ENCODE peak calls at places on chromosomes 1 and 21, in four cellular contexts. One of them, this sample, is unnamed.

GRCh38 chr1:25795955-25796806 is 3.8 kb upstream of the SELENON start:
- DNase-seq in CD8-positive, alpha-beta T cell: peak; percentile 12
- DNase-seq in mucosa of descending colon: peak; percentile 40
- DNase-seq in transverse colon: no peak
- DNase-seq in this sample: no peak

GRCh38 chr1:86542626-86543025 is 4.3 kb upstream of the CLCA4 start:
- DNase-seq in CD8-positive, alpha-beta T cell: no peak
- DNase-seq in mucosa of descending colon: no peak
- DNase-seq in transverse colon: no peak
- DNase-seq in this sample: no peak

GRCh38 chr21:36471254-36471723 is 8.6 kb downstream of the CLDN14 start:
- DNase-seq in CD8-positive, alpha-beta T cell: no peak
- DNase-seq in mucosa of descending colon: no peak
- DNase-seq in transverse colon: no peak
- DNase-seq in this sample: no peak

GRCh38 chr1:175841613-175842234 is 98.3 kb upstream of the TNR start:
- DNase-seq in CD8-positive, alpha-beta T cell: no peak
- DNase-seq in mucosa of descending colon: no peak
- DNase-seq in transverse colon: no peak
- DNase-seq in this sample: no peak

GRCh38 chr1:111190931-111191451 is 9.5 kb downstream of the DENND2D start:
- DNase-seq in CD8-positive, alpha-beta T cell: no peak
- DNase-seq in mucosa of descending colon: no peak
- DNase-seq in transverse colon: no peak
- DNase-seq in this sample: no peak

GRCh38 chr1:63322944-63323865 is 838 bp downstream of the FOXD3 start:
- DNase-seq in CD8-positive, alpha-beta T cell: no peak
- DNase-seq in mucosa of descending colon: peak; percentile 61
- DNase-seq in transverse colon: peak; percentile 31
- DNase-seq in this sample: no peak

GRCh38 chr1:39328722-39329121 is 124.2 kb downstream of the MACF1 start:
- DNase-seq in CD8-positive, alpha-beta T cell: no peak
- DNase-seq in mucosa of descending colon: no peak
- DNase-seq in transverse colon: no peak
- DNase-seq in this sample: no peak

GRCh38 chr1:229836324-229836723 is 210.3 kb downstream of the URB2 start:
- DNase-seq in CD8-positive, alpha-beta T cell: no peak
- DNase-seq in mucosa of descending colon: no peak
- DNase-seq in transverse colon: no peak
- DNase-seq in this sample: no peak

GRCh38 chr1:53390261-53390660 is 62.4 kb upstream of the LRP8 start:
- DNase-seq in CD8-positive, alpha-beta T cell: no peak
- DNase-seq in mucosa of descending colon: no peak
- DNase-seq in transverse colon: peak; percentile 25
- DNase-seq in this sample: peak; percentile 59

GRCh38 chr1:81702903-81703302 is 97.8 kb upstream of the ADGRL2 start:
- DNase-seq in CD8-positive, alpha-beta T cell: no peak
- DNase-seq in mucosa of descending colon: no peak
- DNase-seq in transverse colon: no peak
- DNase-seq in this sample: no peak

GRCh38 chr1:76229279-76229977 is 154.9 kb downstream of the ST6GALNAC3 start:
- DNase-seq in CD8-positive, alpha-beta T cell: no peak
- DNase-seq in mucosa of descending colon: no peak
- DNase-seq in transverse colon: no peak
- DNase-seq in this sample: no peak

GRCh38 chr1:235749755-235750300 is 100.2 kb upstream of the GNG4 start:
- DNase-seq in CD8-positive, alpha-beta T cell: no peak
- DNase-seq in mucosa of descending colon: no peak
- DNase-seq in transverse colon: no peak
- DNase-seq in this sample: no peak

GRCh38 chr1:235742914-235743599 is 93.5 kb upstream of the GNG4 start:
- DNase-seq in CD8-positive, alpha-beta T cell: no peak
- DNase-seq in mucosa of descending colon: no peak
- DNase-seq in transverse colon: no peak
- DNase-seq in this sample: no peak

GRCh38 chr1:235745448-235746136 is 96.0 kb upstream of the GNG4 start:
- DNase-seq in CD8-positive, alpha-beta T cell: no peak
- DNase-seq in mucosa of descending colon: no peak
- DNase-seq in transverse colon: no peak
- DNase-seq in this sample: no peak

GRCh38 chr1:235748747-235749146 is 99.2 kb upstream of the GNG4 start:
- DNase-seq in CD8-positive, alpha-beta T cell: no peak
- DNase-seq in mucosa of descending colon: no peak
- DNase-seq in transverse colon: no peak
- DNase-seq in this sample: no peak

DNA sequence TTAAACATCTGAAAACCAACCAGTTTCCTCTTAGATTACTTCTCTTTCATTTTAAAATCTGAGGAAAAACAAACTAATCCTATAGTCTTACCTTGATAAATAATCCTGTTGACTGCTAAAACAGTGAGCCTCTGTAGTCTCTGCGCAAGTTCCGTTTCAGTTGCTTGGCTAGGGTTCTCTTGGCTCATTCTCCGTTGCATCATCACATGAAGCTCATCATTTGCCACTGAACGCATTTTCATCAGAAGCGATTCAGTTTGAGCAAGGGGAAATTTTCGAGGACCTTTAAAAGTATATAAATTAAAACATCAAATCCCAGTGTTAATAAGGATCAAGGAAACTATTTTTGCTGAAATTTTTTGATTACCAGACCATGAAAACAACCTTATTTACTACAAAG is 96.7 kb upstream of the GNG4 start:
- DNase-seq in CD8-positive, alpha-beta T cell: no peak
- DNase-seq in mucosa of descending colon: no peak
- DNase-seq in transverse colon: no peak
- DNase-seq in this sample: no peak
- H3K4me1 ChIP-seq in CD8-positive, alpha-beta T cell: no peaks in the 10 kb centered on the region
- H3K4me1 ChIP-seq in mucosa of descending colon: no peaks in the 10 kb centered on the region
- H3K4me1 ChIP-seq in transverse colon: no peaks in the 10 kb centered on the region
- H3K4me1 ChIP-seq in this sample: no peaks in the 10 kb centered on the region

DNA sequence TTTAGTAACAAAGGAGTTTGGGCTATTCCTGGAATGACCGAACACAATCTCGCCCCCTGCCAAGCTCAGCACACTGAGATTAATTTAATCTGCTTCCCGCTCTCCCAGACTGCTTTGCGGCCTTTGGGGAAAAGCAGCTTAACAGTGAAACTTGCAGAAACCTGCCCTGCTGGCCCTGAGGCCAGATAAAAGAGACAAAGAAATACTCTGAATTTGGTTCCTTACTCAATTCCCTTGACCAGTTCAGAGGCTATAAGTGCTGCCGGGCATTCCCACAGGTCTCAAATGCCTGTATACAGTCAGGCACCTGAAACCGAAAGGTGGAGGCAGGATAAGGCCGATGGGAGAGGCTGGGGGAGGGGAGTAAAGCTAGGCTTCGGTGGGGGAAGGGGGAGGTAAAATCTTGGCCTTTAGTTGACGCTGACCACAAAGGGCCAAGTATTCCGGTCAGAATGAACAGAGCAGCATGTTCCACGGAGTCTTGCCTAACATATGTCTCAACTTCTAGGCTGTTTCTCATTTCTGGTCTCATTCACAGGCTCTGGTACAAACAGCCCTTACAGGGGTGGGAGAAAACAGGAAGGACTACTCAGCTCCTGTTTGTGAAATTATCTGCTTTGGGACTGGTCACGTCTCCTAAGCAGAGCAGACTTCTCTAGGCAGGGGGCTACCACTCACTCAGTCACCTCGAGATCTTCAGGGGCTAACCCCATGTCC is 17.8 kb upstream of the A3GALT2 start:
- DNase-seq in CD8-positive, alpha-beta T cell: no peak
- DNase-seq in mucosa of descending colon: no peak
- DNase-seq in transverse colon: peak; percentile 43
- DNase-seq in this sample: no peak
- H3K4me1 ChIP-seq in CD8-positive, alpha-beta T cell: no peaks in the 10 kb centered on the region
- H3K4me1 ChIP-seq in mucosa of descending colon: peaks cover 80% of the 10 kb centered on the region
- H3K4me1 ChIP-seq in transverse colon: peaks cover 95% of the 10 kb centered on the region
- H3K4me1 ChIP-seq in this sample: peaks cover 100% of the 10 kb centered on the region

DNA sequence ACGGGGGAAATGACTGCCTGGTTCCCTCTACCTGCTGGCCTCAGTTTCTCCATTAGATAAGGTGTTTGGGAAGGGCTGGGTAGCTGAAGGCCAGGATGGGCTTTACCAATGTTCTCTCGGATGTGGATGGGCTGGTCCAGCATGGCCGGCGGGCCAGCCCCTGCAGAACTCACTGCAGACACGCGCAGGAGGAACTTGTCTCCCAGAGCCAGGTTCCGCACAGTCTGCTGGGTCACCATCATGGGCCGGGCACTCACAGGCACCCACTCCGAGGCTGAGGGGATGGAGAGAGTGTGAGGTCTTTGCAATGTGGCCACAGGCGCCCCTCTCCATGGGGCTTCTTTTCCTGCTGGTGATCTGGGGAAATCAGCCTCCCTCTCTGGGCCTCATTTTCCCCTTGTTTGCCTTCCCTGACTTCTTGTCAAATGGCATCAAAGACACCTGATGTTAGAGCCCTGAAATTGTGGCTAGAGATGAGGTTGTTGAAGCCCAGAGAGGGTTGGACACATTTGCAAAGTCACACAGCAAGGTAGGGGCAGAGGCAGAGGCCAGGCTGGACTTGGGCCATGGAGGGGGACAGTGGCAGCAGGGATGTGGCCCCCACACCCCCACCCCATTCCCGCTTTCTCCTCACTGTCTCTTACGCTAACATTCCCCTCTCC is 1.2 kb downstream of the MYBPH start:
- DNase-seq in CD8-positive, alpha-beta T cell: no peak
- DNase-seq in mucosa of descending colon: no peak
- DNase-seq in transverse colon: no peak
- DNase-seq in this sample: no peak
- H3K4me1 ChIP-seq in CD8-positive, alpha-beta T cell: no peaks in the 10 kb centered on the region
- H3K4me1 ChIP-seq in mucosa of descending colon: no peaks in the 10 kb centered on the region
- H3K4me1 ChIP-seq in transverse colon: no peaks in the 10 kb centered on the region
- H3K4me1 ChIP-seq in this sample: peaks cover 4% of the 10 kb centered on the region

DNA sequence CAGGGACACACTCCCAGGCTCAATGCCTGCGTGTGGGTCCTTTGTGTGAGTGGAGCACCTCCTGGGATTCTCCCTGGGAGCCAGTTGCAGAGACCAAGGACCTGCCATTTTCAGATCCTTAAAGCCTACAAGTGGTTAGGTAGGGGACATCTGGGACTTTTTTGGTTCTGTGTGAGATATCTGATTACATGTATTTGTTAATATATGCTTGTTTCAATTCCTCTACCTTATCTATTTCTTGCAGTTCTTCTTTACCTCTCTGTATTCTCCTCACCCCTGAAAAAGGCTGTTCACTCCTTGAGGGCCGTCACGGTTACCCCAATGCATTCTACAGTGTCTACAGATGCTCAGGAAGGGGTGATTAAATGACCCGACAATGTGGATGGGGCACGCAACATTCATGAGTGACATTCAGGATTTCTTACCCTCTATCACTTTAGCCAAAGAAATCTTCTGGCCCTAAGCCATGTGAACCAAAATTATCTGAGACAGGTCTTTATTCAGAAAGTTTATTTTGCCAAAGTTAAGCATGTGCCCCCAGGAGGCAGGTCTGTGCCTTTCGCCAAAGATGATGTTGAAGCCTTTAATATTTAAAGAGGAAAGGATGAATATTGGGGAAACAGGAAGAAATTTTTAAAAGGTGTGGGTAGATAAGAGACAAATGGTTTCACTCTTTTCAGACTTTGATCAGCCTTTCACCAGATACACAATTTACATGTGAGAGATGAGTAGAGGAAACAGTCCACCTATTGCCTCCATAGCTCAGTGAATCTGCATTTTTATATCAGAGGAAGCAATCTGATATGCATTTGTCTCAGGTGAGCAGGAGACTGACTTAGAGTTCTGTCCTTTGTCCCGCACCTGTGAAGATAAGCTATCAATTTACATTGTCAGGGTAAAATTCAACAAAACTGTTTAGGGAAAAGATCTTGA is 44.6 kb upstream of the MPZL1 start:
- DNase-seq in CD8-positive, alpha-beta T cell: no peak
- DNase-seq in mucosa of descending colon: no peak
- DNase-seq in transverse colon: no peak
- DNase-seq in this sample: no peak
- H3K4me1 ChIP-seq in CD8-positive, alpha-beta T cell: peaks cover 40% of the 10 kb centered on the region
- H3K4me1 ChIP-seq in mucosa of descending colon: peaks cover 7% of the 10 kb centered on the region
- H3K4me1 ChIP-seq in transverse colon: no peaks in the 10 kb centered on the region
- H3K4me1 ChIP-seq in this sample: no peaks in the 10 kb centered on the region

DNA sequence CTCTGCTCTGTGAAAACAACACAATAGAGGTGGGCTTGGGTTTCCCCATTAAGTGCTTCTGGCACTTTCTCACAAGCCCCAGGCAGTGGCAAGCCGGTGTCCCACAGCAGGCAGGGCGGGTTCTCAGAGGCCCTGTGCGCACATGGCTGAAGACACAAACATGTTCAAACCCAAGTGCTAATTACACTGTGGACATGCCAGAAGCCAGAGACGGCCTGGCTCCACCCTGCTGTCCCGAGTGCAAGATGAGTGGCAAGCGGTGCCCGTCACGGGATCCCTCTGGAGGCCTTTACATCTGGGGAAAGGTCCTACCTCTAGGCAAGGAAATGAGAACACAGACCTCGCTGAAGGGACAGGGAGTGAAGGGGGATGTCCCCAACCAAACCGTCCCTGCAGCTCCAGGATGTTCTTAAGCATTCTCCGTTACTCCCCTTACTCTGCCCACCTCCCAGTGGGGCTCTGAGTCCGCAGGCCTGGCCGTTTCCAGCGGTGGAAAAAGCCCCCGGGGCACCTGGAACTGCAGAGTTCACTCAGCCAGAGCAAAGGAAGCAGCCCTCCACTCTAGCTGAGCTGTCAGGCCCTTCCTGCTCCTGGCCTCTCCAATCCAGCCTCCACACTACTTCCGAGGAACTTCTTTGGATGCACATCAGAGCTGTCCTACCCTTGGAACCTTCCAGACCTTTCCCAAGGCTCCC is 57.4 kb downstream of the SLC66A1 start:
- DNase-seq in CD8-positive, alpha-beta T cell: no peak
- DNase-seq in mucosa of descending colon: no peak
- DNase-seq in transverse colon: no peak
- DNase-seq in this sample: no peak
- H3K4me1 ChIP-seq in CD8-positive, alpha-beta T cell: no peaks in the 10 kb centered on the region
- H3K4me1 ChIP-seq in mucosa of descending colon: peaks cover 5% of the 10 kb centered on the region
- H3K4me1 ChIP-seq in transverse colon: peaks cover 8% of the 10 kb centered on the region
- H3K4me1 ChIP-seq in this sample: peaks cover 21% of the 10 kb centered on the region

This sample was measured in adrenal gland.